ENCODE peak calls at places on chromosomes 4 and X, in eight cellular contexts. N is stomach, W is upper lobe of right lung, L is AG09319, Q is progenitor cell of endocrine pancreas, S is transverse colon, A is fibroblast of mammary gland, J is left lung. Y is an unnamed sample.
A peak's percentile ranks its signal among the peaks of the same experiment; 100 is the strongest.

GRCh38 chr4:147378780-147379179 is 102.1 kb upstream of the EDNRA start:
- DNase-seq in N (no peak), J (no peak), W (no peak), Q (no peak), S (no peak), A (no peak), L (no peak), Y (no peak)

GRCh38 chr4:16120720-16121119 is 36.9 kb upstream of the PROM1 start:
- DNase-seq in N (no peak), L (no peak), S (no peak), A (peak; percentile 2), J (no peak), W (no peak), Q (no peak), Y (no peak)

GRCh38 chr4:13322681-13323101 is 161.4 kb downstream of the RAB28 start:
- DNase-seq in A (peak; percentile 79), J (no peak), N (no peak), W (no peak), S (no peak), L (peak; percentile 63), Q (no peak), Y (no peak)

GRCh38 chr4:45120163-45120562 is 393.8 kb upstream of the GNPDA2 start:
- DNase-seq in S (no peak), A (no peak), J (no peak), L (no peak), N (no peak), Q (no peak), W (no peak), Y (no peak)

GRCh38 chrX:108664701-108665100 is 71.7 kb downstream of the IRS4 start:
- DNase-seq in S (no peak), J (no peak), N (no peak), Q (no peak), A (no peak), L (no peak), W (no peak), Y (no peak)

GRCh38 chr4:14967982-14968381 is 34.3 kb upstream of the CPEB2 start:
- DNase-seq in Q (no peak), N (no peak), A (peak; percentile 61), S (no peak), L (no peak), J (no peak), W (no peak), Y (no peak)

GRCh38 chr4:145308598-145308997 is 128.2 kb upstream of the OTUD4 start:
- DNase-seq in L (no peak), N (no peak), A (peak; percentile 82), Q (no peak), W (no peak), J (no peak), S (no peak), Y (no peak)

GRCh38 chr4:84790769-84791565 is 175.5 kb downstream of the WDFY3 start:
- DNase-seq in J (no peak), W (no peak), A (no peak), L (no peak), S (no peak), N (no peak), Q (no peak), Y (no peak)

GRCh38 chrX:135295238-135295943 is 13.9 kb upstream of the ETDC start:
- DNase-seq in J (peak; percentile 89), A (peak; percentile 37), N (no peak), Q (peak; percentile 26), L (no peak), W (peak; percentile 65), S (peak; percentile 19), Y (no peak)

GRCh38 chr4:149993030-149993429 is 85.2 kb upstream of the DCLK2 start:
- DNase-seq in W (no peak), S (no peak), A (peak; percentile 63), N (no peak), Q (no peak), J (no peak), L (no peak), Y (no peak)

GRCh38 chrX:118325453-118325852 is 20.5 kb upstream of the WDR44 start:
- DNase-seq in L (no peak), Q (no peak), W (no peak), S (no peak), A (peak; percentile 8), J (no peak), N (no peak), Y (no peak)

GRCh38 chr4:153364061-153364460 is 19.6 kb downstream of the MND1 start:
- DNase-seq in W (no peak), L (no peak), J (no peak), A (no peak), N (no peak), S (no peak), Q (no peak), Y (no peak)

DNA sequence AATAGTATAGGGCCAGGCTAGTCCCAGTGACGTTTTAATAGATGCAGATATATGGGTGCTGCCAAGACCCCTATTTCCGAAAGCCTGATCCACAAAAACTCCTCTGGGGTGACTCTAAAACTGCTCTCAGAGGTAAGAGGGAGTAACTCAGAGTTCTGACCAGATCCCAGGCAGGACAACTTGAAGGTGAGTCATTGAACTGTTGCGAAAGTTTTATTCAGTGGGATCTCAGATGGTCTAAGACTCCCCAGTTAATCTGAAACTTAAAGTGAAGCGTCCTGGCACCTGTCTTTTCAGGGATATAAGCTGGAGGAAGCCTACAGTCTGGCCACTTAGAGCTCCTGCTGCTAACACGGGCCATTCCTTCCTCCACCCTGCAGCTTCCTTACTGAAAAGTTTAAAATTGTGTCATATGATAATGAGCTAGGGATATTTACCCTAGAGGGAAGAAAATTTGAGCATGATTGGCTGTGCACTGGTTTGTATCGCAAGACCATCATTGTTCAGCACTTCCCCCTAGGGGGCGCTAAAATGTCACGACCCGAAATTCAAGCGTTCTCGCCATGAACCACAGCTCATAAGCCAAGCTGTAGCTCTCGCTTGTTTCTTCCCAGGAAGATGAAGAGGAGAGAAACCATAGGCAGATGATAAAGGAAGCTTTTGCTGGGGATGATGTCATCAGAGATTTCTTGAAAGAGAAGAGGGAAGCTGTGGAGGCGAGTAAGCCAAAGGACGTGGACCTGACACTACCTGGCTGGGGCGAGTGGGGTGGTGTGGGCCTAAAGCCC is 19.5 kb downstream of the UTP14A start:
- DNase-seq in Q (peak; percentile 49), W (peak; percentile 64), S (peak; percentile 75), N (peak; percentile 69), L (peak; percentile 59), A (peak; percentile 77), J (no peak), Y (peak; percentile 65)
- TF ChIP-seq CTCF in Q (peak; percentile 70), W (peak; percentile 56), S (peak; percentile 64), N (no peak), L (peak; percentile 65), A (peak; percentile 63), J (peak; percentile 52), Y (peak; percentile 59)

GRCh38 chr4:99117876-99118693 is 26.0 kb downstream of the ADH4 start:
- DNase-seq in S (no peak), N (no peak), J (no peak), A (peak; percentile 49), Q (no peak), L (no peak), W (no peak), Y (no peak)
- TF ChIP-seq CTCF in S (peak; percentile 55), N (no peak), J (peak; percentile 23), A (peak; percentile 40), Q (peak; percentile 38), L (peak; percentile 20), W (peak; percentile 49), Y (peak; percentile 40)

GRCh38 chr4:23932935-23933334 is 43.1 kb upstream of the PPARGC1A start:
- DNase-seq in N (no peak), J (no peak), A (peak; percentile 54), L (no peak), S (no peak), W (no peak), Q (no peak), Y (no peak)
- TF ChIP-seq CTCF in N (no peak), J (no peak), A (peak; percentile 57), L (peak; percentile 52), S (no peak), W (peak; percentile 32), Q (no peak), Y (no peak)

GRCh38 chr4:148814030-148814429 is 371.8 kb upstream of the NR3C2 start:
- DNase-seq in A (no peak), J (no peak), W (no peak), N (peak; percentile 49), L (no peak), Q (no peak), S (no peak), Y (no peak)

GRCh38 chr4:148813289-148813688 is 371.1 kb upstream of the NR3C2 start:
- DNase-seq in Q (no peak), J (no peak), W (no peak), N (no peak), S (no peak), A (no peak), L (no peak), Y (no peak)

GRCh38 chr4:148810461-148810860 is 368.2 kb upstream of the NR3C2 start:
- DNase-seq in Q (no peak), A (no peak), S (no peak), W (no peak), J (no peak), N (no peak), L (no peak), Y (no peak)

GRCh38 chr4:148808416-148808815 is 366.2 kb upstream of the NR3C2 start:
- DNase-seq in J (no peak), W (no peak), L (no peak), A (no peak), S (no peak), N (no peak), Q (no peak), Y (no peak)
- TF ChIP-seq CTCF in J (no peak), W (no peak), L (no peak), A (no peak), S (no peak), N (no peak), Q (no peak), Y (no peak)

GRCh38 chrX:24693453-24694202 is at the start of gene POLA1:
- DNase-seq in J (peak; percentile 92), N (peak; percentile 91), L (peak; percentile 89), S (peak; percentile 91), A (peak; percentile 94), W (peak; percentile 94), Q (peak; percentile 94), Y (peak; percentile 77)
- TF ChIP-seq CTCF in J (no peak), N (no peak), L (peak; percentile 33), S (no peak), A (peak; percentile 27), W (peak; percentile 13), Q (peak; percentile 47), Y (no peak)

GRCh38 chrX:66756717-66757116 is 117.8 kb upstream of the EDA2R start:
- DNase-seq in N (no peak), W (no peak), L (no peak), A (no peak), S (no peak), Q (no peak), J (no peak), Y (no peak)

GRCh38 chrX:66766318-66766717 is 127.4 kb upstream of the EDA2R start:
- DNase-seq in N (no peak), Q (no peak), A (no peak), L (no peak), W (no peak), S (no peak), J (no peak), Y (no peak)

GRCh38 chrX:66760648-66761047 is 121.8 kb upstream of the EDA2R start:
- DNase-seq in W (no peak), N (no peak), S (no peak), L (no peak), Q (no peak), A (peak; percentile 1), J (no peak), Y (no peak)
- TF ChIP-seq CTCF in W (no peak), N (no peak), S (peak; percentile 7), L (no peak), Q (peak; percentile 39), A (peak; percentile 14), J (no peak), Y (no peak)

Y was measured in CD14-positive monocyte.